ENCODE peak calls at places on chromosome 21, in five cellular contexts. W is pancreas, Q is dorsolateral prefrontal cortex, D is left lung, C is K562. T is an unnamed sample.

GRCh38 chr21:32602099-32602498 is 10.1 kb downstream of the CFAP298 start:
- DNase-seq in W (no peak), Q (no peak), D (no peak), C (no peak), T (no peak)

GRCh38 chr21:36100971-36101641 is 31.3 kb downstream of the CBR1 start:
- DNase-seq in W (no peak), Q (no peak), D (no peak), C (no peak), T (no peak)

GRCh38 chr21:31874817-31875216 is 2.0 kb downstream of the HUNK start:
- DNase-seq in W (peak), Q (no peak), D (no peak), C (no peak), T (no peak)

GRCh38 chr21:25862112-25862511 is 127.3 kb downstream of the GABPA start:
- DNase-seq in W (no peak), Q (no peak), D (no peak), C (no peak), T (no peak)

GRCh38 chr21:27572681-27573080 is 605.8 kb upstream of the ADAMTS5 start:
- DNase-seq in W (no peak), Q (no peak), D (no peak), C (no peak), T (no peak)

GRCh38 chr21:31623664-31624063 is 35.8 kb upstream of the SOD1 start:
- DNase-seq in W (no peak), Q (no peak), D (no peak), C (peak), T (no peak)

GRCh38 chr21:39807738-39808137 is 59.5 kb upstream of the PCP4 start:
- DNase-seq in W (no peak), Q (no peak), D (no peak), C (no peak), T (no peak)

GRCh38 chr21:29961291-29962027 is 21.7 kb upstream of the GRIK1 start:
- DNase-seq in W (no peak), Q (no peak), D (no peak), C (no peak), T (no peak)

GRCh38 chr21:38807481-38807880 is 1.8 kb downstream of the ETS2 start:
- DNase-seq in W (no peak), Q (no peak), D (no peak), C (no peak), T (no peak)

GRCh38 chr21:31161157-31161556 is 122.9 kb upstream of the KRTAP19-8 start:
- DNase-seq in W (no peak), Q (peak), D (no peak), C (no peak), T (no peak)

DNA sequence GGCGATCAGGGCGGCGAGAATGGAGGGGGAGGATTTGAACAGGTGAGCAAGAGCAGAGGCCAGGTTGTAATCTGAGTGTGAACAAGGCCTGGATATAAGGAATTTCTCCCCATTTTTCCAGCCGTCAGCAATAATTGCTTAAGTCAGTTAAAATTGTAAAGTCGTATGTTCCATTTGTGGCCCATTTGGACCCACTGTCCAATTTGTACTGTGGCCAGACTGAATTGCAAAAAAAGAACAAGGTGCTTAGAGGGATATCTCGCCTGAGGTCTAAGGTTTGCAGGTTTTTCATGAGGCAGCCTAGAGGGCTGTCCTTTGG is 1.0 kb downstream of the ERVH48-1 start:
- DNase-seq in W (no peak), Q (no peak), D (no peak), C (no peak), T (no peak)
- H3K4me3 ChIP-seq in W (no peak), Q (no peak), D (no peak), C (no peak), T (no peak)

DNA sequence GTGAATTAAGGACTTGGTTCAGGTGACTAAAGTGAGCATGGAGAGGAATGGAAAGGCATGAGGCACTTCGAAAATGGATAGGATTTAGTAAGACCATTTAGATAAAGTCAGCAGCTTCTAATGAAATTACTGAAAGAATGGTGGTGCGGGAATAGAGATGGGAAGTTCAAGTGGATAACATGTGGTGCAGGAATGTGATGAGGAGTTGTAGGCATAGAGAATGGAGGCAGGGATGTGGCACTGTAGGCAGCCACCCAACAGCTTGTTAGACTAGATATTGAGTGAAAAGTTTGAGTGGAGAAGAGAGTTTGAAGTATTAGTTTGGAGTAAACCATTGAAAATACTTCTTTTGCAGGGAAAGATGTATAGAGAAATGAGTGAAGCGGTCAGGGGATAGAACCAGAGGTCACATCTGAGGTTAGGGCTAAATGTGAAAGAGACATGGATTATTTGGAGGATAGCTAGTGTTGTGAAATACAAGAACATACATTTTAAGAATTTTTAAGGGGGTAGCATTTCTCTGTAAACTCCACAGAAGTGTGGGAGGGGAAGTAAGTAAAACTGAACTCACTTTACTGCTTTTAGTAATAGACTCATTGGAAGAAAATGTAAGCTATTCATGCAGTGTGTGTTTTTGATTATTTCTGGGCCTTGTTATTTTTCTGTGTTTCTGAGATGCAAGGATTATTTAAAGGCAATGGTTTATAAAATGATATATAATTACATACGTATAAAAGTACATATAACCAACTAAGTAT is 46.2 kb downstream of the DYRK1A start:
- DNase-seq in W (no peak), Q (no peak), D (no peak), C (no peak), T (no peak)
- H3K27ac ChIP-seq in W (no peak), Q (no peak), D (no peak), C (peak), T (no peak)

DNA sequence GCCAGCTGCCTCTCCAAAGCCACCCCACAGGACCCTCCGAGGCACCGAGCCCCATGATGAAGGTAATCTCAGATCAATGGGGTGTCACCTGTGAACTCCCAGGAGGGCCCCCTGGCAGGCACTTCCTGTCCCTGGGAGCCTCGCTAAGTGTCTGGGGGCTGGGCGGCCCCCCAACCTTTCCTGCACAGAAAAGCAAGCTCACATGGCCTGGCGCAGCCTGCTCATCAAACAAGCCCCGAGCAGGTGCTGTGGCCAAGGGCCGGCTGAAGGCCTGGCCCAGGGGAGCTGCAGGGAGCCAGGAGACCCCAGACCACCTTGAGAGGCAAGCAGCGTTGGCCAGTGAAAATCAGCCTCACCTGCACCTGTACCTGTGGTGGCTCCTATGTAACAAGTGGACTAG is 2.9 kb downstream of the RIPK4 start:
- DNase-seq in W (no peak), Q (no peak), D (no peak), C (no peak), T (no peak)
- H3K4me3 ChIP-seq in W (no peak), Q (no peak), D (no peak), C (no peak), T (no peak)

GRCh38 chr21:42272109-42272962 is 42.9 kb downstream of the TFF3 start:
- DNase-seq in W (no peak), Q (no peak), D (no peak), C (no peak), T (peak)
- H3K27ac ChIP-seq in W (no peak), Q (no peak), D (no peak), C (no peak), T (no peak)

DNA sequence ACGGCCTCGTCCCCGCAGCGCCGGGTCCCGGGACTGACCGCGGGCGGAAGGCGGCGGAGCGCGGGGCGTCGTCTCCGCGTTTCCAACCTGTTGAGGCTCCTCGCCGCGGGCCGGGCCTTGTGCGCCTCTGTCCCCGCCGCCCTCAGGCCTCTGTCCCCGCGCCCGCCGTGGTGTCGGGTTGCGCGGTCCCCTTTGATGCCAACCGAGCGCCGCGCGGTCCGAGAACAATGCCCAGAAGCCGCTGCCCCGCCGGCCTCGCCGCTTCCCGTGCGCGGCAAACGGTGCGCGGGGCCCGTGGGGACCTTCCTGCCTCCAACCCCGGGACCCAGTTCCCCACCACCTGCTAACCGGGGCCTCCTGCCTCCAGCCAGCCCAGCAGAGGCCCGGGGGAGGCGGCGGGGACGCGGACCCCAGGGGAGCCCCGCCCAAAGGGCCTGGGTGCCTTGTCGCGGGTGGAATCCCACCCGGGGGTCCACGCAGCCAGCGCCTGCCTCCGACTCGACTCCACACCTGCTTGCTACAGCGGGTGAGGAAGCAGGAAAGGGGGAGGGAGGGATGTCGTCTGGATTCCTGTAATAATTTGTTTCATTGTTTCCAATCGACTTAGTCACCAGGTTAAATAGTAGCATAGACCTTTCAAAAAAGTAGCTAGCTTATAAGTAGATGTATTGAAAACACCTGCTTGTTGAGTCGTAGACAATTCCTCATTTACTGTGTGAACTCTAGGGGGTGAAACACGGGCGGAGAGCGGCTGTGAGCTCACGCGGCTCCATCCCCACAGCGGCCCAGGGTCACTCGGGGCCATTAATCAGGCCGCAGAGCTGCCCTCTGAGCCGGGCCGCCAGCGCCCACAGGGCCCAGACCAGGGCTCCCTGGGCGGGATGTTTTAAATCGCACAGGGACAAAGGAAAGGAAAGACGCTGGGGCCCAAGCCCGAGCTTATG is 1.1 kb downstream of the COL18A1 start:
- DNase-seq in W (peak), Q (no peak), D (no peak), C (no peak), T (peak)
- H3K4me3 ChIP-seq in W (peak), Q (peak), D (peak), C (peak), T (peak)

GRCh38 chr21:34369741-34370140 is 5.6 kb upstream of the SMIM11 start:
- DNase-seq in W (no peak), Q (no peak), D (no peak), C (no peak), T (no peak)
- H3K27ac ChIP-seq in W (no peak), Q (no peak), D (no peak), C (no peak), T (no peak)

GRCh38 chr21:46284722-46285121 is 689 bp downstream of the MCM3AP start:
- DNase-seq in W (no peak), Q (no peak), D (no peak), C (no peak), T (no peak)
- H3K4me3 ChIP-seq in W (no peak), Q (no peak), D (no peak), C (peak), T (no peak)

GRCh38 chr21:17644186-17644585 is 31.5 kb upstream of the BTG3 start:
- DNase-seq in W (no peak), Q (no peak), D (no peak), C (no peak), T (no peak)
- H3K27ac ChIP-seq in W (no peak), Q (no peak), D (no peak), C (no peak), T (no peak)

GRCh38 chr21:45531393-45532215 is 10.6 kb downstream of the SLC19A1 start:
- DNase-seq in W (peak), Q (no peak), D (peak), C (no peak), T (no peak)
- H3K4me3 ChIP-seq in W (no peak), Q (no peak), D (no peak), C (no peak), T (no peak)

DNA sequence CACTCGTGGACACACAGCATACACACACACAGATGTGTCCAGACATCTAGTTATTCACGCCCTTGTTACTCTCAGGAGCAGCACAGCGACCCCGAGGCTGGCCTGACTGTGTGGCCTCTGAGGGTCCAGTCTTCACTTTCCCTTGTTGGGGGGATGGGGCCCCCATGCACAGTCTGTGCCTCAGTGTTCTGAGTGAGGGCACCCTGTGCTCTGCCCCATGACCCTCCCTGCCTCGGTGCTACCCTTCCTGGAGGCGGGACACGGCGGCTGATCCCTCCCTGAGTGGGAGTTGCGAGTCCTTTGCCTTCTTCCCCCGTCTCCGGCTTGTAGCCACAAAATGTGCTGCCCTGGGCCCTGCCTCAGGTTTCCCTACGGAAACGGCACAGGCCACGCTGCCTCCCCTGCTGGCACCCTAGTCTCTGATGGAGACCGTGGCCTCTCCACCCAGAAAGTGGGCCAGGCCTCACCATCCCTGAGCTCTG is 8.6 kb downstream of the CSTB start:
- DNase-seq in W (no peak), Q (no peak), D (no peak), C (no peak), T (no peak)
- H3K27ac ChIP-seq in W (no peak), Q (no peak), D (peak), C (peak), T (no peak)